ENCODE peak calls at places on chromosome 18, in seven cellular contexts. Q is HCT116, T is GM12878, Y is K562, R is HepG2, M is H1, Z is SK-N-SH. A is an unnamed sample.

GRCh38 chr18:38695559-38696270 is 1130.1 kb upstream of the CELF4 start:
- DNase-seq in Q (no peak), Y (no peak), T (no peak), Z (no peak), R (no peak), M (no peak), A (no peak)

GRCh38 chr18:62128157-62128556 is 58.7 kb downstream of the PIGN start:
- DNase-seq in T (no peak), Y (no peak), Q (no peak), Z (no peak), M (no peak), R (no peak), A (no peak)

GRCh38 chr18:31274915-31275314 is 43.0 kb upstream of the DSG1 start:
- DNase-seq in M (no peak), Q (peak; percentile 66), Y (peak; percentile 33), R (peak; percentile 58), Z (no peak), T (no peak), A (no peak)

GRCh38 chr18:2780750-2781149 is 66.1 kb upstream of the EMILIN2 start:
- DNase-seq in Z (peak; percentile 15), R (no peak), M (no peak), Q (no peak), T (no peak), Y (no peak), A (no peak)

GRCh38 chr18:23964282-23965238 is 50.0 kb upstream of the TTC39C start:
- DNase-seq in M (peak; percentile 45), T (no peak), Q (peak; percentile 55), Z (no peak), R (no peak), Y (peak; percentile 34), A (peak; percentile 20)

GRCh38 chr18:33277431-33277830 is 163.1 kb downstream of the CCDC178 start:
- DNase-seq in Y (no peak), Z (no peak), R (no peak), M (no peak), Q (no peak), T (no peak), A (no peak)

GRCh38 chr18:57311472-57311871 is 40.9 kb upstream of the ST8SIA3 start:
- DNase-seq in Z (no peak), Y (no peak), T (no peak), Q (no peak), R (no peak), M (no peak), A (no peak)

GRCh38 chr18:47561316-47561715 is 309.9 kb upstream of the SKOR2 start:
- DNase-seq in Q (no peak), M (peak; percentile 57), Z (no peak), T (no peak), Y (no peak), R (no peak), A (no peak)

GRCh38 chr18:39701839-39702238 is 2136.2 kb upstream of the CELF4 start:
- DNase-seq in T (no peak), Z (no peak), R (peak; percentile 88), Y (no peak), M (no peak), Q (peak; percentile 1), A (no peak)

GRCh38 chr18:56702946-56703345 is 51.8 kb downstream of the WDR7 start:
- DNase-seq in Z (peak; percentile 54), R (peak; percentile 24), Q (peak; percentile 58), M (no peak), T (no peak), Y (peak; percentile 47), A (peak; percentile 52)

GRCh38 chr18:49725809-49726514 is 87.4 kb downstream of the ACAA2 start:
- DNase-seq in Q (peak; percentile 91), M (peak; percentile 72), Y (peak; percentile 44), R (peak; percentile 13), Z (peak; percentile 29), T (no peak), A (no peak)
- TF ChIP-seq JUND in Q (no peak), M (peak; percentile 74), Y (no peak), R (no peak), Z (peak; percentile 56), T (no peak), A (no peak)

DNA sequence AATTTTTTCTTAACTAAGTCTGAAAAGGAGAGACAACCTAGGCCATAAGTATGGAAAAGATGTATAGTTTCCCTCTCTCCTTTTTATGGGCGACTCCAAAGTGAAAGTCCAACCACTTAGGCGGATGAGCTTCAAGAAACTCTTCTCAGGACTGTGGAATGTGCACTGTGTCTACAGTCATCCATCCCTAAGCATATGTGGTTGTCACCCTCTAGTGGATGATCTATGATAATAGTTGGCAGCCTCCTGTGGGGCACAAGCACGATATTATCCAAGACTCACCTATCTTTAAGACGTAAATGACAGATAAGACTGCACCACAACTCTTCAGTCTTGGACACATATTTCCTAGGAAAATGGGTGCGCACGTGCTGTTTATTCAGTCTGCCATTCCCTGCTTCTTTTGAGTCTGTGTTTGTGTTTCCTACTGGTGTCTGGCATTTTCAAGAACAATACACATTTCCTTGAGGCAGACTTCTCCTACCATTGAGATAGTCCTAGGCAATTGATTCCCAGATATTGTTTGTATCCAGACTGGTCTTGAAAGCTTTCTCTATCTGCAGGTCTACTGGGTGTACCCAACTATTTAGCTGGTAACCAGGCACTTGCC is 145.5 kb upstream of the CTAGE1 start:
- DNase-seq in T (peak; percentile 3), R (peak; percentile 62), Q (peak; percentile 74), Y (peak; percentile 78), Z (peak; percentile 56), M (no peak), A (peak; percentile 72)
- TF ChIP-seq JUND in T (no peak), R (no peak), Q (no peak), Y (peak; percentile 15), Z (no peak), M (no peak), A (no peak)

GRCh38 chr18:9333441-9334350 is 877 bp upstream of the TWSG1 start:
- DNase-seq in Y (no peak), T (no peak), Z (no peak), R (no peak), M (peak; percentile 70), Q (no peak), A (no peak)
- TF ChIP-seq JUND in Y (no peak), T (no peak), Z (no peak), R (no peak), M (no peak), Q (no peak), A (no peak)

GRCh38 chr18:12747530-12748315 is 44.9 kb downstream of the PSMG2 start:
- DNase-seq in Z (no peak), R (no peak), M (no peak), T (no peak), Q (no peak), Y (no peak), A (no peak)
- TF ChIP-seq JUND in Z (no peak), R (no peak), M (no peak), T (no peak), Q (no peak), Y (no peak), A (no peak)

A was measured in T47D.